ENCODE peak calls at places on chromosomes 3 and 15, in eight cellular contexts. One of them, this sample, is unnamed.

GRCh38 chr15:37100109-37100873 is at the start of gene MEIS2:
- DNase-seq in AG09319: peak; percentile 94
- DNase-seq in psoas muscle: peak; percentile 92
- DNase-seq in bronchial epithelial cell: peak; percentile 71
- DNase-seq in PC-3: peak; percentile 85
- DNase-seq in stimulated activated CD4-positive, alpha-beta T cell treated with anti-CD3 and anti-CD28 coated beads, Interleukin-1b, Interleukin-23, amount 100 ng/mL, for 24 hours: peak; percentile 39
- DNase-seq in midbrain: peak; percentile 92
- DNase-seq in NCI-H1092: peak; percentile 65
- DNase-seq in this sample: peak; percentile 85

GRCh38 chr3:64445318-64446300 is 220.3 kb upstream of the PRICKLE2 start:
- DNase-seq in AG09319: no peak
- DNase-seq in psoas muscle: no peak
- DNase-seq in bronchial epithelial cell: no peak
- DNase-seq in PC-3: no peak
- DNase-seq in stimulated activated CD4-positive, alpha-beta T cell treated with anti-CD3 and anti-CD28 coated beads, Interleukin-1b, Interleukin-23, amount 100 ng/mL, for 24 hours: no peak
- DNase-seq in midbrain: no peak
- DNase-seq in NCI-H1092: no peak
- DNase-seq in this sample: peak; percentile 73

GRCh38 chr15:44010114-44010513 is 183.3 kb downstream of the WDR76 start:
- DNase-seq in AG09319: peak; percentile 42
- DNase-seq in psoas muscle: no peak
- DNase-seq in bronchial epithelial cell: peak; percentile 33
- DNase-seq in PC-3: no peak
- DNase-seq in stimulated activated CD4-positive, alpha-beta T cell treated with anti-CD3 and anti-CD28 coated beads, Interleukin-1b, Interleukin-23, amount 100 ng/mL, for 24 hours: no peak
- DNase-seq in midbrain: no peak
- DNase-seq in NCI-H1092: no peak
- DNase-seq in this sample: peak; percentile 71

GRCh38 chr3:95567346-95567745 is 1247.0 kb upstream of the EPHA6 start:
- DNase-seq in AG09319: no peak
- DNase-seq in psoas muscle: no peak
- DNase-seq in bronchial epithelial cell: no peak
- DNase-seq in PC-3: no peak
- DNase-seq in stimulated activated CD4-positive, alpha-beta T cell treated with anti-CD3 and anti-CD28 coated beads, Interleukin-1b, Interleukin-23, amount 100 ng/mL, for 24 hours: no peak
- DNase-seq in midbrain: no peak
- DNase-seq in NCI-H1092: no peak
- DNase-seq in this sample: no peak

GRCh38 chr15:39586387-39587171 is 5.7 kb downstream of the THBS1 start:
- DNase-seq in AG09319: peak; percentile 60
- DNase-seq in psoas muscle: no peak
- DNase-seq in bronchial epithelial cell: peak; percentile 25
- DNase-seq in PC-3: peak; percentile 26
- DNase-seq in stimulated activated CD4-positive, alpha-beta T cell treated with anti-CD3 and anti-CD28 coated beads, Interleukin-1b, Interleukin-23, amount 100 ng/mL, for 24 hours: no peak
- DNase-seq in midbrain: no peak
- DNase-seq in NCI-H1092: no peak
- DNase-seq in this sample: peak; percentile 60

GRCh38 chr15:81209635-81210034 is 13.0 kb downstream of the IL16 start:
- DNase-seq in AG09319: no peak
- DNase-seq in psoas muscle: peak; percentile 82
- DNase-seq in bronchial epithelial cell: no peak
- DNase-seq in PC-3: no peak
- DNase-seq in stimulated activated CD4-positive, alpha-beta T cell treated with anti-CD3 and anti-CD28 coated beads, Interleukin-1b, Interleukin-23, amount 100 ng/mL, for 24 hours: no peak
- DNase-seq in midbrain: no peak
- DNase-seq in NCI-H1092: no peak
- DNase-seq in this sample: no peak

GRCh38 chr15:26772588-26773484 is at the start of gene GABRB3:
- DNase-seq in AG09319: no peak
- DNase-seq in psoas muscle: peak; percentile 58
- DNase-seq in bronchial epithelial cell: no peak
- DNase-seq in PC-3: no peak
- DNase-seq in stimulated activated CD4-positive, alpha-beta T cell treated with anti-CD3 and anti-CD28 coated beads, Interleukin-1b, Interleukin-23, amount 100 ng/mL, for 24 hours: peak; percentile 4
- DNase-seq in midbrain: peak; percentile 39
- DNase-seq in NCI-H1092: peak; percentile 57
- DNase-seq in this sample: peak; percentile 14

GRCh38 chr3:71581981-71582611 is 1.4 kb downstream of the FOXP1 start:
- DNase-seq in AG09319: no peak
- DNase-seq in psoas muscle: peak; percentile 76
- DNase-seq in bronchial epithelial cell: no peak
- DNase-seq in PC-3: peak; percentile 48
- DNase-seq in stimulated activated CD4-positive, alpha-beta T cell treated with anti-CD3 and anti-CD28 coated beads, Interleukin-1b, Interleukin-23, amount 100 ng/mL, for 24 hours: peak; percentile 45
- DNase-seq in midbrain: peak; percentile 41
- DNase-seq in NCI-H1092: no peak
- DNase-seq in this sample: peak; percentile 73

GRCh38 chr3:114706591-114707224 is 412.9 kb downstream of the TIGIT start:
- DNase-seq in AG09319: peak; percentile 7
- DNase-seq in psoas muscle: no peak
- DNase-seq in bronchial epithelial cell: peak; percentile 97
- DNase-seq in PC-3: peak; percentile 66
- DNase-seq in stimulated activated CD4-positive, alpha-beta T cell treated with anti-CD3 and anti-CD28 coated beads, Interleukin-1b, Interleukin-23, amount 100 ng/mL, for 24 hours: peak; percentile 25
- DNase-seq in midbrain: no peak
- DNase-seq in NCI-H1092: no peak
- DNase-seq in this sample: peak; percentile 92

GRCh38 chr3:129768728-129769127 is 124.8 kb downstream of the TMCC1 start:
- DNase-seq in AG09319: no peak
- DNase-seq in psoas muscle: no peak
- DNase-seq in bronchial epithelial cell: no peak
- DNase-seq in PC-3: no peak
- DNase-seq in stimulated activated CD4-positive, alpha-beta T cell treated with anti-CD3 and anti-CD28 coated beads, Interleukin-1b, Interleukin-23, amount 100 ng/mL, for 24 hours: no peak
- DNase-seq in midbrain: no peak
- DNase-seq in NCI-H1092: no peak
- DNase-seq in this sample: no peak

GRCh38 chr3:108099203-108099602 is 8.4 kb upstream of the CD47 start:
- DNase-seq in AG09319: no peak
- DNase-seq in psoas muscle: no peak
- DNase-seq in bronchial epithelial cell: no peak
- DNase-seq in PC-3: peak; percentile 20
- DNase-seq in stimulated activated CD4-positive, alpha-beta T cell treated with anti-CD3 and anti-CD28 coated beads, Interleukin-1b, Interleukin-23, amount 100 ng/mL, for 24 hours: no peak
- DNase-seq in midbrain: no peak
- DNase-seq in NCI-H1092: no peak
- DNase-seq in this sample: no peak

GRCh38 chr3:124939661-124940060 is 5.1 kb upstream of the MUC13 start:
- DNase-seq in AG09319: no peak
- DNase-seq in psoas muscle: no peak
- DNase-seq in bronchial epithelial cell: peak; percentile 54
- DNase-seq in PC-3: no peak
- DNase-seq in stimulated activated CD4-positive, alpha-beta T cell treated with anti-CD3 and anti-CD28 coated beads, Interleukin-1b, Interleukin-23, amount 100 ng/mL, for 24 hours: no peak
- DNase-seq in midbrain: no peak
- DNase-seq in NCI-H1092: no peak
- DNase-seq in this sample: no peak

GRCh38 chr3:27643355-27643754 is 78.8 kb downstream of the EOMES start:
- DNase-seq in AG09319: peak; percentile 7
- DNase-seq in psoas muscle: no peak
- DNase-seq in bronchial epithelial cell: no peak
- DNase-seq in PC-3: peak; percentile 39
- DNase-seq in stimulated activated CD4-positive, alpha-beta T cell treated with anti-CD3 and anti-CD28 coated beads, Interleukin-1b, Interleukin-23, amount 100 ng/mL, for 24 hours: no peak
- DNase-seq in midbrain: no peak
- DNase-seq in NCI-H1092: no peak
- DNase-seq in this sample: peak; percentile 67

GRCh38 chr3:28575748-28576589 is 227.3 kb upstream of the AZI2 start:
- DNase-seq in AG09319: no peak
- DNase-seq in psoas muscle: peak; percentile 56
- DNase-seq in bronchial epithelial cell: no peak
- DNase-seq in PC-3: no peak
- DNase-seq in stimulated activated CD4-positive, alpha-beta T cell treated with anti-CD3 and anti-CD28 coated beads, Interleukin-1b, Interleukin-23, amount 100 ng/mL, for 24 hours: no peak
- DNase-seq in midbrain: peak; percentile 65
- DNase-seq in NCI-H1092: peak; percentile 42
- DNase-seq in this sample: peak; percentile 41

GRCh38 chr15:100929641-100930042 is 10.5 kb downstream of the LRRK1 start:
- DNase-seq in AG09319: no peak
- DNase-seq in psoas muscle: no peak
- DNase-seq in bronchial epithelial cell: peak; percentile 86
- DNase-seq in PC-3: no peak
- DNase-seq in stimulated activated CD4-positive, alpha-beta T cell treated with anti-CD3 and anti-CD28 coated beads, Interleukin-1b, Interleukin-23, amount 100 ng/mL, for 24 hours: no peak
- DNase-seq in midbrain: no peak
- DNase-seq in NCI-H1092: no peak
- DNase-seq in this sample: peak; percentile 73

GRCh38 chr3:134309987-134310700 is 59.5 kb upstream of the RYK start:
- DNase-seq in AG09319: no peak
- DNase-seq in psoas muscle: no peak
- DNase-seq in bronchial epithelial cell: no peak
- DNase-seq in PC-3: peak; percentile 61
- DNase-seq in stimulated activated CD4-positive, alpha-beta T cell treated with anti-CD3 and anti-CD28 coated beads, Interleukin-1b, Interleukin-23, amount 100 ng/mL, for 24 hours: no peak
- DNase-seq in midbrain: no peak
- DNase-seq in NCI-H1092: no peak
- DNase-seq in this sample: peak; percentile 50

GRCh38 chr3:178966299-178967183 is 105.1 kb downstream of the ZMAT3 start:
- DNase-seq in AG09319: peak; percentile 4
- DNase-seq in psoas muscle: no peak
- DNase-seq in bronchial epithelial cell: peak; percentile 59
- DNase-seq in PC-3: peak; percentile 61
- DNase-seq in stimulated activated CD4-positive, alpha-beta T cell treated with anti-CD3 and anti-CD28 coated beads, Interleukin-1b, Interleukin-23, amount 100 ng/mL, for 24 hours: no peak
- DNase-seq in midbrain: peak; percentile 58
- DNase-seq in NCI-H1092: no peak
- DNase-seq in this sample: peak; percentile 75

GRCh38 chr15:97082835-97083234 is 752.3 kb downstream of the NR2F2 start:
- DNase-seq in AG09319: no peak
- DNase-seq in psoas muscle: no peak
- DNase-seq in bronchial epithelial cell: no peak
- DNase-seq in PC-3: no peak
- DNase-seq in stimulated activated CD4-positive, alpha-beta T cell treated with anti-CD3 and anti-CD28 coated beads, Interleukin-1b, Interleukin-23, amount 100 ng/mL, for 24 hours: no peak
- DNase-seq in midbrain: no peak
- DNase-seq in NCI-H1092: no peak
- DNase-seq in this sample: peak; percentile 24

GRCh38 chr15:40891810-40892448 is 2.3 kb upstream of the VPS18 start:
- DNase-seq in AG09319: no peak
- DNase-seq in psoas muscle: no peak
- DNase-seq in bronchial epithelial cell: peak; percentile 72
- DNase-seq in PC-3: peak; percentile 81
- DNase-seq in stimulated activated CD4-positive, alpha-beta T cell treated with anti-CD3 and anti-CD28 coated beads, Interleukin-1b, Interleukin-23, amount 100 ng/mL, for 24 hours: no peak
- DNase-seq in midbrain: peak; percentile 48
- DNase-seq in NCI-H1092: no peak
- DNase-seq in this sample: peak; percentile 73

GRCh38 chr3:97940034-97940433 is 32.2 kb downstream of the RIOX2 start:
- DNase-seq in AG09319: no peak
- DNase-seq in psoas muscle: no peak
- DNase-seq in bronchial epithelial cell: peak; percentile 37
- DNase-seq in PC-3: peak; percentile 19
- DNase-seq in stimulated activated CD4-positive, alpha-beta T cell treated with anti-CD3 and anti-CD28 coated beads, Interleukin-1b, Interleukin-23, amount 100 ng/mL, for 24 hours: no peak
- DNase-seq in midbrain: no peak
- DNase-seq in NCI-H1092: no peak
- DNase-seq in this sample: no peak

GRCh38 chr15:51286816-51287215 is 51.6 kb downstream of the CYP19A1 start:
- DNase-seq in AG09319: no peak
- DNase-seq in psoas muscle: no peak
- DNase-seq in bronchial epithelial cell: no peak
- DNase-seq in PC-3: peak; percentile 40
- DNase-seq in stimulated activated CD4-positive, alpha-beta T cell treated with anti-CD3 and anti-CD28 coated beads, Interleukin-1b, Interleukin-23, amount 100 ng/mL, for 24 hours: no peak
- DNase-seq in midbrain: peak; percentile 13
- DNase-seq in NCI-H1092: no peak
- DNase-seq in this sample: no peak

GRCh38 chr3:181313379-181313778 is 323.8 kb upstream of the DNAJC19 start:
- DNase-seq in AG09319: no peak
- DNase-seq in psoas muscle: no peak
- DNase-seq in bronchial epithelial cell: no peak
- DNase-seq in PC-3: no peak
- DNase-seq in stimulated activated CD4-positive, alpha-beta T cell treated with anti-CD3 and anti-CD28 coated beads, Interleukin-1b, Interleukin-23, amount 100 ng/mL, for 24 hours: no peak
- DNase-seq in midbrain: no peak
- DNase-seq in NCI-H1092: peak; percentile 48
- DNase-seq in this sample: no peak

This sample was measured in kidney tubule cell.